ENCODE peak calls at places on chromosomes 6 and 20, in seven cellular contexts. A is mucosa of gallbladder, F is GM20000, Y is Calu3, I is psoas muscle, Q is GM12891, B is NCI-H146. K is an unnamed sample.

GRCh38 chr6:15429146-15430110 is 183.6 kb downstream of the JARID2 start:
- DNase-seq in A (no peak), F (no peak), Y (no peak), I (no peak), Q (no peak), B (no peak), K (no peak)

GRCh38 chr6:19204445-19204844 is 632.7 kb upstream of the ID4 start:
- DNase-seq in A (no peak), F (no peak), Y (no peak), I (no peak), Q (no peak), B (no peak), K (no peak)

GRCh38 chr20:1964659-1965405 is 29.0 kb downstream of the PDYN start:
- DNase-seq in A (no peak), F (no peak), Y (no peak), I (no peak), Q (no peak), B (no peak), K (no peak)

GRCh38 chr6:148648754-148649453 is 97.9 kb upstream of the UST start:
- DNase-seq in A (no peak), F (no peak), Y (no peak), I (no peak), Q (no peak), B (no peak), K (no peak)

GRCh38 chr20:3115190-3116107 is 30.9 kb upstream of the AVP start:
- DNase-seq in A (no peak), F (peak; percentile 82), Y (peak; percentile 24), I (peak; percentile 69), Q (peak; percentile 71), B (peak; percentile 76), K (peak; percentile 51)

GRCh38 chr6:133953634-133954415 is 801 bp downstream of the TBPL1 start:
- DNase-seq in A (no peak), F (no peak), Y (no peak), I (no peak), Q (no peak), B (peak; percentile 62), K (peak; percentile 78)

GRCh38 chr6:136774228-136775041 is 17.8 kb downstream of the MAP3K5 start:
- DNase-seq in A (no peak), F (no peak), Y (no peak), I (no peak), Q (no peak), B (no peak), K (no peak)

GRCh38 chr6:137729866-137730629 is 137.0 kb upstream of the TNFAIP3 start:
- DNase-seq in A (no peak), F (no peak), Y (no peak), I (no peak), Q (no peak), B (no peak), K (no peak)

GRCh38 chr6:154319231-154319858 is 37.3 kb downstream of the IPCEF1 start:
- DNase-seq in A (no peak), F (no peak), Y (no peak), I (no peak), Q (no peak), B (peak; percentile 39), K (no peak)

GRCh38 chr6:94372229-94372628 is 952.9 kb upstream of the EPHA7 start:
- DNase-seq in A (no peak), F (no peak), Y (no peak), I (no peak), Q (no peak), B (peak; percentile 32), K (no peak)

GRCh38 chr20:18172379-18172778 is 34.7 kb downstream of the KAT14 start:
- DNase-seq in A (no peak), F (no peak), Y (no peak), I (no peak), Q (no peak), B (no peak), K (no peak)

GRCh38 chr6:62102387-62102786 is 183.6 kb downstream of the KHDRBS2 start:
- DNase-seq in A (no peak), F (no peak), Y (no peak), I (no peak), Q (no peak), B (no peak), K (no peak)

GRCh38 chr6:119312875-119313338 is 36.7 kb downstream of the MAN1A1 start:
- DNase-seq in A (peak; percentile 31), F (no peak), Y (no peak), I (no peak), Q (no peak), B (no peak), K (no peak)

GRCh38 chr6:33853026-33853425 is 49.2 kb upstream of the MLN start:
- DNase-seq in A (no peak), F (no peak), Y (no peak), I (no peak), Q (no peak), B (no peak), K (no peak)

GRCh38 chr6:71886184-71887005 is at the start of gene RIMS1:
- DNase-seq in A (no peak), F (peak; percentile 71), Y (peak; percentile 43), I (peak; percentile 39), Q (peak; percentile 20), B (peak; percentile 65), K (no peak)

GRCh38 chr20:5268449-5268848 is 48.3 kb downstream of the PROKR2 start:
- DNase-seq in A (no peak), F (no peak), Y (no peak), I (no peak), Q (no peak), B (no peak), K (no peak)

GRCh38 chr6:157629220-157629619 is 193.8 kb upstream of the SNX9 start:
- DNase-seq in A (no peak), F (no peak), Y (no peak), I (no peak), Q (no peak), B (no peak), K (no peak)

GRCh38 chr6:32973144-32973854 is 4.9 kb downstream of the BRD2 start:
- DNase-seq in A (no peak), F (peak; percentile 30), Y (peak; percentile 61), I (no peak), Q (no peak), B (peak; percentile 81), K (peak; percentile 69)

GRCh38 chr20:5118220-5119142 is 1.3 kb downstream of the PCNA start:
- DNase-seq in A (no peak), F (no peak), Y (no peak), I (no peak), Q (no peak), B (peak; percentile 43), K (peak; percentile 46)

GRCh38 chr6:156955494-156956183 is 178.5 kb downstream of the ARID1B start:
- DNase-seq in A (peak; percentile 82), F (no peak), Y (no peak), I (peak; percentile 90), Q (no peak), B (no peak), K (no peak)

GRCh38 chr6:134161036-134161435 is 108.6 kb upstream of the SLC2A12 start:
- DNase-seq in A (no peak), F (no peak), Y (no peak), I (no peak), Q (no peak), B (no peak), K (no peak)

GRCh38 chr6:166616261-166617226 is 10.5 kb downstream of the RPS6KA2 start:
- DNase-seq in A (no peak), F (no peak), Y (no peak), I (no peak), Q (no peak), B (no peak), K (no peak)

GRCh38 chr6:74607934-74608333 is 597.9 kb downstream of the COL12A1 start:
- DNase-seq in A (no peak), F (no peak), Y (no peak), I (no peak), Q (no peak), B (no peak), K (no peak)

GRCh38 chr20:23638309-23638708 is 554 bp upstream of the CST3 start:
- DNase-seq in A (no peak), F (no peak), Y (no peak), I (no peak), Q (no peak), B (no peak), K (no peak)

GRCh38 chr6:26028753-26029569 is 58.3 kb upstream of the HFE start:
- DNase-seq in A (no peak), F (no peak), Y (no peak), I (no peak), Q (no peak), B (peak; percentile 25), K (peak; percentile 46)

GRCh38 chr6:80142586-80142985 is 36.1 kb downstream of the BCKDHB start:
- DNase-seq in A (no peak), F (no peak), Y (no peak), I (no peak), Q (no peak), B (no peak), K (no peak)

GRCh38 chr6:3617192-3617631 is 134.3 kb downstream of the PXDC1 start:
- DNase-seq in A (no peak), F (no peak), Y (no peak), I (no peak), Q (no peak), B (no peak), K (no peak)

GRCh38 chr6:111721677-111722219 is 116.1 kb upstream of the TRAF3IP2 start:
- DNase-seq in A (no peak), F (peak; percentile 36), Y (peak; percentile 24), I (no peak), Q (peak; percentile 13), B (peak; percentile 7), K (peak; percentile 68)

K was measured in NAMALWA.